ENCODE peak calls at places on chromosomes 16 and 17, in seven cellular contexts. R is cardiac muscle cell, D is ovary, P is pancreas, Y is A549, B is lower leg skin, J is thoracic aorta. U is an unnamed sample.

GRCh38 chr16:1183235-1183907 is 30.5 kb downstream of the CACNA1H start:
- DNase-seq in J (no peak), R (peak), B (no peak), Y (peak), D (peak), P (no peak), U (peak)

GRCh38 chr16:84174396-84174795 is 12.5 kb downstream of the TAF1C start:
- DNase-seq in D (no peak), R (no peak), P (no peak), J (no peak), Y (no peak), B (no peak), U (no peak)

GRCh38 chr17:82832411-82832810 is 7.4 kb downstream of the ZNF750 start:
- DNase-seq in Y (no peak), R (no peak), D (peak), P (no peak), J (no peak), B (no peak), U (no peak)

GRCh38 chr16:75206749-75207451 is at the start of gene CTRB2:
- DNase-seq in B (no peak), P (peak), D (no peak), J (no peak), Y (no peak), R (no peak), U (no peak)

GRCh38 chr17:29069526-29070041 is 26.6 kb downstream of the PIPOX start:
- DNase-seq in B (no peak), J (no peak), D (no peak), P (no peak), R (peak), Y (no peak), U (no peak)

GRCh38 chr17:82370471-82371332 is 863 bp upstream of the UTS2R start:
- DNase-seq in B (no peak), P (no peak), R (peak), J (no peak), Y (no peak), D (no peak), U (no peak)

GRCh38 chr17:75691371-75692290 is 24.5 kb downstream of the SAP30BP start:
- DNase-seq in B (no peak), Y (no peak), P (peak), J (no peak), R (peak), D (peak), U (no peak)

GRCh38 chr17:58786586-58787295 is 31.1 kb downstream of the PPM1E start:
- DNase-seq in D (no peak), B (no peak), R (peak), J (no peak), Y (peak), P (no peak), U (peak)

GRCh38 chr16:4500283-4500682 is 24.1 kb downstream of the HMOX2 start:
- DNase-seq in R (peak), B (no peak), Y (peak), P (no peak), D (no peak), J (no peak), U (peak)

GRCh38 chr17:72529386-72529785 is 408.6 kb downstream of the SOX9 start:
- DNase-seq in B (no peak), P (no peak), D (no peak), Y (no peak), J (no peak), R (no peak), U (no peak)

GRCh38 chr16:85402910-85403692 is 210.0 kb upstream of the GSE1 start:
- DNase-seq in P (no peak), J (no peak), R (peak), B (peak), Y (no peak), D (peak), U (no peak)

GRCh38 chr17:70132505-70132904 is 36.8 kb upstream of the KCNJ2 start:
- DNase-seq in D (no peak), Y (no peak), J (no peak), R (no peak), B (no peak), P (no peak), U (no peak)

GRCh38 chr17:60559995-60560859 is 34.2 kb upstream of the APPBP2 start:
- DNase-seq in J (no peak), P (no peak), B (no peak), D (no peak), R (no peak), Y (no peak), U (no peak)

GRCh38 chr16:29154676-29155121 is 169.8 kb downstream of the LAT start:
- DNase-seq in P (no peak), Y (no peak), R (peak), B (no peak), D (peak), J (no peak), U (no peak)

GRCh38 chr16:11597268-11597690 is 10.6 kb upstream of the LITAF start:
- DNase-seq in Y (peak), J (no peak), R (no peak), B (no peak), P (no peak), D (peak), U (no peak)

GRCh38 chr17:48162946-48163506 is 55.5 kb downstream of the SNX11 start:
- DNase-seq in B (no peak), D (no peak), R (peak), Y (peak), J (no peak), P (peak), U (no peak)

GRCh38 chr17:47806026-47806912 is 15.3 kb downstream of the OSBPL7 start:
- DNase-seq in B (peak), D (no peak), R (no peak), J (no peak), P (no peak), Y (no peak), U (no peak)

GRCh38 chr16:88878967-88879787 is 12.7 kb upstream of the PABPN1L start:
- DNase-seq in D (no peak), J (no peak), B (no peak), Y (no peak), P (no peak), R (no peak), U (no peak)

GRCh38 chr16:89920723-89921122 is 2.1 kb downstream of the MC1R start:
- DNase-seq in J (no peak), Y (no peak), B (no peak), P (no peak), D (no peak), R (no peak), U (no peak)

GRCh38 chr17:46940692-46941404 is 17.9 kb downstream of the GOSR2 start:
- DNase-seq in D (peak), J (no peak), P (peak), Y (peak), R (peak), B (peak), U (peak)

GRCh38 chr17:40564883-40565744 is at the start of gene CCR7:
- DNase-seq in Y (no peak), B (peak), J (no peak), R (no peak), P (no peak), D (no peak), U (no peak)

GRCh38 chr17:7024402-7024785 is 1.5 kb downstream of the BCL6B start:
- DNase-seq in Y (no peak), P (no peak), B (no peak), J (no peak), D (no peak), R (no peak), U (no peak)

GRCh38 chr16:30626230-30626629 is 16.0 kb upstream of the ZNF689 start:
- DNase-seq in D (no peak), R (no peak), B (no peak), Y (no peak), J (no peak), P (no peak), U (no peak)

GRCh38 chr16:5065368-5065767 is 388 bp downstream of the C16orf89 start:
- DNase-seq in R (peak), D (no peak), Y (no peak), P (no peak), B (no peak), J (no peak), U (no peak)

GRCh38 chr16:19439483-19439882 is 21.8 kb downstream of the TMC5 start:
- DNase-seq in D (no peak), R (no peak), P (no peak), B (no peak), Y (no peak), J (no peak), U (no peak)

GRCh38 chr16:80569440-80570105 is 28.8 kb downstream of the DYNLRB2 start:
- DNase-seq in J (no peak), R (peak), Y (peak), P (no peak), B (no peak), D (no peak), U (peak)

GRCh38 chr17:55454906-55455474 is 33.4 kb upstream of the MMD start:
- DNase-seq in D (no peak), R (peak), B (no peak), J (no peak), P (no peak), Y (peak), U (peak)

DNA sequence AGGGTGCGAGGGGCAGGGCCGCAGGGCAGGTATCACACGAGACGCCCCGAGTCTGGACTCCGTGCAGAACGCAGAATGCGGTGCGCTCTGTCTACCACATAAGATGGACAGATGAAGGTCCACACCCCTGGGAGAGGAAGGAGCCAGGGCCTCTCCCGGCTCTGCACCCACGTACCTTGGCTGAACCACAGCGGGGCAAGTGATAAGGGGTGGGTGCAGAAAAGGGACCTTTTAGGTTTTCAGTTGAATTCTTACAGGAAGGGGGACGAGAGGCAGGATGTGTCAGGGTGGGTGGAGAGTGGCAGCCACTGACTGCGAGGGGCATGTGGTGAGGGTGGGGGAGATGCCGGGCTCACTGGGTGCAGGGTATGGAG is 338 bp downstream of the CD300A start:
- DNase-seq in Y (no peak), P (no peak), D (no peak), R (no peak), B (no peak), J (no peak), U (no peak)
- TF ChIP-seq CTCF in Y (no peak), P (no peak), D (no peak), R (no peak), B (no peak), J (no peak), U (no peak)

GRCh38 chr17:78766225-78766624 is 15.8 kb downstream of the CYTH1 start:
- DNase-seq in D (no peak), Y (no peak), P (no peak), B (no peak), R (no peak), J (no peak), U (no peak)
- H3K4me3 ChIP-seq in D (no peak), Y (no peak), P (no peak), B (no peak), R (no peak), J (no peak), U (no peak)

GRCh38 chr16:78007121-78007520 is 15.2 kb upstream of the CLEC3A start:
- DNase-seq in J (no peak), P (no peak), B (no peak), Y (no peak), D (no peak), R (no peak), U (no peak)

GRCh38 chr16:78002915-78003538 is 19.3 kb upstream of the CLEC3A start:
- DNase-seq in Y (peak), B (peak), D (peak), J (peak), R (peak), P (peak), U (peak)

GRCh38 chr16:78004501-78004900 is 17.8 kb upstream of the CLEC3A start:
- DNase-seq in P (no peak), J (no peak), R (no peak), Y (no peak), B (no peak), D (no peak), U (no peak)

DNA sequence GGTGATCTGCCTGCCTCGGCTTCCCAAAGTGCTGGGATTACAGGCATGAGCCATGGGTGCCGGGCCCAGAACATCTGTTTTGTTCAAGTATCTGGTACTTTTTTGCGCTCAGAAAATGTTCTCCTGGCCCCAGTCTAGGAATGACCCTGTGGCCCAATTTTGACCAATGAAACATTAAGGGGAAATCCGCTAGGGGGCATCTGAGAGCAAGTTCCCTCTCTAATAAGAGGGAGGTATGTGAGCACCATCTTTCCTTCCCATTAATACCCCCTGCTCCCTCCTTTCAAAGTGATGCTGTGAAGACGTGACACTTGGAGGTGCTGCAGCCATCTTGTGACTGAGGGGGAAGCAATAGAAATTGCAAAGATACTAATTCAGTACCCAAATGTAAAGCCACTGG is 16.5 kb upstream of the CLEC3A start:
- DNase-seq in J (no peak), P (no peak), Y (peak), R (no peak), D (no peak), B (no peak), U (no peak)
- TF ChIP-seq CTCF in J (no peak), P (no peak), Y (peak), R (no peak), D (no peak), B (no peak), U (no peak)

GRCh38 chr16:10362077-10362863 is 23.6 kb upstream of the ATF7IP2 start:
- DNase-seq in J (no peak), Y (no peak), P (no peak), R (no peak), B (peak), D (no peak), U (no peak)
- H3K4me3 ChIP-seq in J (no peak), Y (no peak), P (no peak), R (no peak), B (no peak), D (no peak), U (no peak)

DNA sequence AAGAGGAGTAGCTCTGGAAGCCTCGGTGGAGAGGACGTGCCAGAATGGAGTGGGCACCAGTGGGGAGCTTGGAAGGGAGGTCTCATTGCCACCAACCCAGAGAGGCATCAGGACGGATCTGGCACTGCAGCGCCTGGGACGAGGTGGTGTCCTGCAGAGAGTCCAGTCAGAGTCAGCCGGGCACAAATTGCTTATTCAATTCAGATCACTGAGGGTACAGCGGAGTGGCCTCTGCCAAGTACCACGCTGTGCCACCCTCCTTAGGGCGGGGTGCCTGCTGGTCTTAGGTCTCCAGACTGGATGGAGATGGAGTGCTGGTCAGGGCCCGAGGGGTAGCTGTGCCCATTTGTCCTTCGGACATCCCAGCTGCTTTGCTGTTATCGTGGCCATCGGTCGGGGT is 18.9 kb upstream of the SPPL2C start:
- DNase-seq in B (no peak), P (no peak), R (no peak), Y (no peak), J (no peak), D (no peak), U (no peak)
- TF ChIP-seq CTCF in B (no peak), P (no peak), R (no peak), Y (no peak), J (no peak), D (no peak), U (no peak)